ENCODE peak calls at places on chromosomes 5 and 9, in ten cellular contexts. Z, I, O, G, S, H, F, E, U and V are unnamed samples.

GRCh38 chr9:105880517-105880916 is 186.2 kb downstream of the TMEM38B start:
- DNase-seq in Z (no peak), I (no peak), O (no peak), G (no peak), S (no peak), H (no peak), F (no peak), E (no peak), U (no peak), V (no peak)

GRCh38 chr5:147658293-147658932 is 124.1 kb downstream of the JAKMIP2 start:
- DNase-seq in Z (no peak), I (no peak), O (no peak), G (no peak), S (no peak), H (no peak), F (no peak), E (no peak), U (no peak), V (no peak)

GRCh38 chr9:32551491-32552049 is 557 bp upstream of the SMIM27 start:
- DNase-seq in Z (peak; percentile 50), I (peak; percentile 29), O (no peak), G (peak; percentile 44), S (no peak), H (peak; percentile 53), F (peak; percentile 6), E (no peak), U (peak; percentile 30), V (no peak)

GRCh38 chr5:9388941-9389674 is 156.8 kb downstream of the SEMA5A start:
- DNase-seq in Z (no peak), I (no peak), O (no peak), G (no peak), S (no peak), H (no peak), F (no peak), E (no peak), U (no peak), V (no peak)

GRCh38 chr5:168162464-168162863 is 129.0 kb upstream of the WWC1 start:
- DNase-seq in Z (no peak), I (no peak), O (no peak), G (no peak), S (no peak), H (no peak), F (no peak), E (no peak), U (no peak), V (no peak)

GRCh38 chr9:121780177-121780576 is 128.7 kb downstream of the DAB2IP start:
- DNase-seq in Z (no peak), I (peak; percentile 2), O (no peak), G (no peak), S (no peak), H (no peak), F (no peak), E (no peak), U (no peak), V (no peak)

GRCh38 chr5:143431789-143432188 is 28.3 kb upstream of the NR3C1 start:
- DNase-seq in Z (peak; percentile 54), I (no peak), O (no peak), G (no peak), S (no peak), H (peak; percentile 59), F (no peak), E (no peak), U (no peak), V (no peak)

GRCh38 chr9:36739538-36740116 is 166.9 kb downstream of the MELK start:
- DNase-seq in Z (no peak), I (no peak), O (no peak), G (peak; percentile 21), S (no peak), H (no peak), F (no peak), E (no peak), U (no peak), V (no peak)

GRCh38 chr9:83535736-83536135 is 2.5 kb downstream of the FRMD3 start:
- DNase-seq in Z (no peak), I (no peak), O (no peak), G (no peak), S (no peak), H (no peak), F (no peak), E (no peak), U (no peak), V (no peak)

GRCh38 chr9:79382468-79382867 is 189.3 kb upstream of the TLE4 start:
- DNase-seq in Z (no peak), I (no peak), O (no peak), G (peak; percentile 35), S (peak; percentile 41), H (no peak), F (no peak), E (peak; percentile 11), U (no peak), V (no peak)

GRCh38 chr5:41368158-41368557 is 142.2 kb downstream of the PLCXD3 start:
- DNase-seq in Z (no peak), I (no peak), O (no peak), G (no peak), S (no peak), H (no peak), F (no peak), E (peak; percentile 14), U (no peak), V (no peak)

GRCh38 chr9:107637421-107638420 is 148.2 kb upstream of the KLF4 start:
- DNase-seq in Z (peak; percentile 3), I (peak; percentile 97), O (peak; percentile 56), G (peak; percentile 8), S (peak; percentile 97), H (peak; percentile 6), F (no peak), E (peak; percentile 50), U (peak; percentile 96), V (peak; percentile 18)

GRCh38 chr5:72599519-72600400 is 92.5 kb upstream of the ZNF366 start:
- DNase-seq in Z (no peak), I (no peak), O (no peak), G (no peak), S (no peak), H (no peak), F (no peak), E (peak; percentile 77), U (no peak), V (no peak)

GRCh38 chr9:120583958-120584369 is 4.0 kb upstream of the CDK5RAP2 start:
- DNase-seq in Z (peak; percentile 39), I (peak; percentile 62), O (no peak), G (peak; percentile 76), S (peak; percentile 11), H (peak; percentile 35), F (peak; percentile 32), E (peak; percentile 98), U (peak; percentile 30), V (no peak)

GRCh38 chr9:101353683-101354082 is 31.1 kb downstream of the BAAT start:
- DNase-seq in Z (no peak), I (no peak), O (no peak), G (no peak), S (no peak), H (no peak), F (no peak), E (no peak), U (no peak), V (no peak)

GRCh38 chr5:50725800-50726474 is 59.5 kb downstream of the PARP8 start:
- DNase-seq in Z (no peak), I (no peak), O (no peak), G (no peak), S (no peak), H (no peak), F (no peak), E (no peak), U (no peak), V (no peak)

GRCh38 chr9:4689687-4690104 is 10.3 kb downstream of the CDC37L1 start:
- DNase-seq in Z (no peak), I (no peak), O (no peak), G (no peak), S (no peak), H (no peak), F (no peak), E (peak; percentile 62), U (no peak), V (no peak)

GRCh38 chr5:32710859-32711692 is at the start of gene NPR3:
- DNase-seq in Z (peak; percentile 4), I (no peak), O (no peak), G (no peak), S (peak; percentile 21), H (no peak), F (no peak), E (no peak), U (no peak), V (no peak)

GRCh38 chr5:42013561-42013960 is 88.5 kb downstream of the FBXO4 start:
- DNase-seq in Z (no peak), I (no peak), O (no peak), G (no peak), S (no peak), H (no peak), F (no peak), E (no peak), U (no peak), V (no peak)

GRCh38 chr5:30928966-30929365 is 264.5 kb upstream of the CDH6 start:
- DNase-seq in Z (no peak), I (no peak), O (no peak), G (no peak), S (no peak), H (no peak), F (no peak), E (no peak), U (no peak), V (no peak)

GRCh38 chr9:123304340-123304691 is 35.9 kb upstream of the STRBP start:
- DNase-seq in Z (no peak), I (no peak), O (no peak), G (no peak), S (no peak), H (no peak), F (no peak), E (no peak), U (no peak), V (no peak)

GRCh38 chr5:3377831-3378230 is 217.8 kb upstream of the IRX1 start:
- DNase-seq in Z (no peak), I (no peak), O (no peak), G (no peak), S (no peak), H (no peak), F (no peak), E (no peak), U (no peak), V (no peak)

GRCh38 chr5:167939686-167940085 is 351.8 kb upstream of the WWC1 start:
- DNase-seq in Z (no peak), I (no peak), O (no peak), G (no peak), S (no peak), H (no peak), F (no peak), E (no peak), U (no peak), V (no peak)

GRCh38 chr9:123562844-123563346 is 206.9 kb downstream of the CRB2 start:
- DNase-seq in Z (peak; percentile 30), I (no peak), O (no peak), G (no peak), S (no peak), H (peak; percentile 32), F (no peak), E (peak; percentile 77), U (no peak), V (no peak)

GRCh38 chr5:82881571-82882200 is 195.5 kb downstream of the TMEM167A start:
- DNase-seq in Z (no peak), I (no peak), O (no peak), G (no peak), S (no peak), H (no peak), F (no peak), E (no peak), U (no peak), V (no peak)

GRCh38 chr5:119019431-119020348 is 31.3 kb upstream of the DTWD2 start:
- DNase-seq in Z (no peak), I (no peak), O (no peak), G (no peak), S (no peak), H (no peak), F (no peak), E (no peak), U (no peak), V (no peak)

GRCh38 chr9:128503870-128504269 is 649 bp upstream of the GLE1 start:
- DNase-seq in Z (no peak), I (no peak), O (no peak), G (no peak), S (no peak), H (peak; percentile 13), F (no peak), E (peak; percentile 23), U (no peak), V (no peak)

GRCh38 chr5:34743878-34744277 is 87.8 kb downstream of the RAI14 start:
- DNase-seq in Z (no peak), I (no peak), O (no peak), G (no peak), S (no peak), H (no peak), F (no peak), E (peak; percentile 20), U (no peak), V (no peak)